ENCODE peak calls at places on chromosomes 7 and 10, in eight cellular contexts. X is HepG2, V is HL-60, B is GM23338, J is HCT116, E is SK-N-SH, K is GM12878, M is K562. H is an unnamed sample.
A peak's percentile ranks its signal among the peaks of the same experiment; 100 is the strongest.

GRCh38 chr10:71358292-71358691 is 38.4 kb upstream of the CDH23 start:
- DNase-seq in B (no peak), K (no peak), X (no peak), M (peak; percentile 47), E (peak; percentile 81), V (no peak), J (no peak), H (no peak)

GRCh38 chr10:131982796-131983195 is 1.1 kb upstream of the BNIP3 start:
- DNase-seq in V (no peak), X (no peak), K (no peak), B (peak; percentile 41), J (no peak), M (no peak), E (no peak), H (no peak)

GRCh38 chr10:1214882-1215540 is 158.8 kb downstream of the WDR37 start:
- DNase-seq in V (no peak), B (no peak), M (no peak), X (no peak), J (no peak), E (no peak), K (no peak), H (no peak)

GRCh38 chr7:112019932-112020331 is 186.3 kb downstream of the DOCK4 start:
- DNase-seq in X (peak; percentile 40), J (no peak), B (no peak), M (no peak), K (no peak), V (no peak), E (no peak), H (no peak)

GRCh38 chr10:91343010-91343409 is 67.1 kb upstream of the HECTD2 start:
- DNase-seq in E (no peak), J (no peak), B (no peak), M (no peak), K (no peak), X (no peak), V (no peak), H (no peak)

GRCh38 chr7:11290859-11291258 is 317.2 kb downstream of the PHF14 start:
- DNase-seq in J (no peak), K (no peak), E (no peak), X (no peak), V (no peak), M (no peak), B (no peak), H (no peak)

GRCh38 chr7:157271315-157271990 is 65.4 kb upstream of the DNAJB6 start:
- DNase-seq in V (no peak), M (no peak), E (no peak), B (no peak), J (no peak), X (no peak), K (no peak), H (no peak)

GRCh38 chr7:158655931-158656441 is 48.6 kb downstream of the NCAPG2 start:
- DNase-seq in X (no peak), B (no peak), K (peak; percentile 91), J (no peak), M (no peak), V (no peak), E (no peak), H (no peak)

GRCh38 chr7:71131753-71132520 is at the start of gene GALNT17:
- DNase-seq in V (no peak), E (peak; percentile 40), M (no peak), X (no peak), B (peak; percentile 68), K (no peak), J (no peak), H (no peak)
- TF ChIP-seq CTCF in V (no peak), E (no peak), M (no peak), X (no peak), B (no peak), K (no peak), J (no peak), H (no peak)

GRCh38 chr7:148982596-148983219 is 45.6 kb downstream of the PDIA4 start:
- DNase-seq in K (no peak), E (peak; percentile 81), M (peak; percentile 23), J (no peak), B (peak; percentile 72), X (no peak), V (no peak), H (no peak)

GRCh38 chr7:148987010-148987750 is 41.1 kb downstream of the PDIA4 start:
- DNase-seq in M (peak; percentile 98), V (peak; percentile 91), K (peak; percentile 78), E (peak; percentile 94), B (peak; percentile 97), X (peak; percentile 87), J (peak; percentile 87), H (peak; percentile 91)

GRCh38 chr7:148979827-148980226 is 48.5 kb downstream of the PDIA4 start:
- DNase-seq in V (no peak), X (no peak), B (no peak), E (no peak), J (no peak), M (no peak), K (no peak), H (no peak)

GRCh38 chr7:148986737-148987009 is 41.6 kb downstream of the PDIA4 start:
- DNase-seq in X (no peak), V (no peak), K (no peak), E (no peak), B (no peak), M (peak; percentile 13), J (no peak), H (no peak)

GRCh38 chr7:148983220-148984146 is 44.8 kb downstream of the PDIA4 start:
- DNase-seq in X (peak; percentile 63), M (peak; percentile 89), B (peak; percentile 96), V (peak; percentile 66), K (peak; percentile 78), E (peak; percentile 93), J (peak; percentile 62), H (peak; percentile 91)
- TF ChIP-seq POLR2AphosphoS5 in X (no peak), M (no peak), B (peak; percentile 30), V (no peak), K (no peak), E (no peak), J (no peak), H (no peak)

DNA sequence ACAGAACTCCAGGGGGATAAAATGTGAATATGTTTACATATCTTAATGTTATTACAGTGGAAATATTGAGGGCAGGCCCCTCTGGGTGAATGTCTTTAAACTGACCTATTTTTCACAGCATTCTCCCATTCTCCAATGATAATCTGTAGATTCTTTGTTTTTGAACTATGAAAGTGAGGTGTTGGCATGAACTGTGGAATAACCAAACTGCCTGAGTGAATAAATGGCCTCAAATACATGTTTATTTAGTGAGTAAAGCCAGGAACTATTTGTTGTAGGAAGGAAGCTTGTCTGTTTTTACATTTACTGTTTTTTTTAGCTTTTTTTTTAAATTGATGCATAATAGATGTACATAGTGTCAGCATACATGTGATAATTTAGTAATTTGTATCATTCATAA is 2.7 kb downstream of the ABCA13 start:
- DNase-seq in K (no peak), V (no peak), E (no peak), X (no peak), J (no peak), B (no peak), M (no peak), H (no peak)
- TF ChIP-seq REST in K (no peak), V (no peak), E (no peak), X (no peak), J (no peak), B (no peak), M (no peak), H (no peak)

GRCh38 chr7:152521420-152522337 is 85.9 kb upstream of the KMT2C start:
- DNase-seq in X (peak; percentile 21), M (no peak), B (no peak), J (no peak), K (no peak), E (no peak), V (no peak), H (no peak)
- TF ChIP-seq CTCF in X (no peak), M (no peak), B (no peak), J (no peak), K (no peak), E (no peak), V (no peak), H (no peak)

GRCh38 chr10:25059990-25060389 is 43.6 kb downstream of the THNSL1 start:
- DNase-seq in J (peak; percentile 79), B (peak; percentile 15), V (no peak), E (no peak), K (no peak), X (peak; percentile 87), M (peak; percentile 37), H (no peak)
- TF ChIP-seq POLR2AphosphoS5 in J (peak; percentile 33), B (no peak), V (no peak), E (no peak), K (no peak), X (no peak), M (no peak), H (no peak)

DNA sequence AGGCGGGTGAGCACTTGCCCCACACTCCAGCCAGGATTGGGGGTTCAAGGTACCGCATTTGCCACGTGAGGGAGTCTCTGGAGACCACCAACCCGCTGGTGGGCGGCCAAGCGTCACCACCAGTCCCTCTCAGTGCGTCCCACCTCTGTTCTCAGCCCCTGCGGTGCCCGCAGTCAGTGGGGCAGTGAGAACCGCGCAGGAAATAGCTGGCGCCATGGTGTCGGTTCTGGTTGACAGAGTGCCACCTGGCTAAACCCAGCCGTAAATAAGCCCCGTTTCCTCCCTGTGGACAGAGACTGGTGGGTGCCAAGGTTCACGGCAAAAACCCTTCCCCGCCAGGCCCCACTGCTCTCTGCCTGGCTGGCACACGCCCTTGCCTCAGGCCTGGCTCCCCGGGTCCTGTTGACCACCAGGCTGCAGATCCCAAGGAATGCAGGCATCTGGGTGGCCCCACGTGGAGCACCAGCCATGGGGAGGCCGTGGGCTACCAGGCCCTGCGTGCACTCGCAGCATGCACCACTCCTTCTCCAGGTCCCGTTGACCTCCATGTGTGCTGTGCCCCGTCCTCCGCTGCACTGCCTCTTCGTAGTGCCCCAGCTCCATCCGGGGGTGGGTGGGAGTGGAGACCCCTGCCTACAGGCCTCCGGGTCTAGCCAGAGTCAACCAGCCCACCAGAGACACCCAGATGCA is 140.0 kb downstream of the LHPP start:
- DNase-seq in K (peak; percentile 34), B (no peak), M (no peak), E (no peak), J (no peak), X (no peak), V (no peak), H (no peak)
- TF ChIP-seq REST in K (no peak), B (no peak), M (no peak), E (no peak), J (no peak), X (no peak), V (no peak), H (no peak)

GRCh38 chr10:3162533-3162932 is 10.0 kb downstream of the PITRM1 start:
- DNase-seq in E (no peak), V (no peak), B (peak; percentile 66), K (no peak), M (peak; percentile 53), J (no peak), X (no peak), H (no peak)
- TF ChIP-seq CTCF in E (peak; percentile 34), V (no peak), B (peak; percentile 60), K (peak; percentile 12), M (peak; percentile 34), J (peak; percentile 39), X (no peak), H (peak; percentile 39)

H was measured in Panc1.